ENCODE peak calls at places on chromosomes 7 and 10, in four cellular contexts. V, T, F and W are unnamed samples.

GRCh38 chr10:26365681-26366327 is 72.3 kb upstream of the APBB1IP start:
- DNase-seq in V (no peak), T (peak), F (no peak), W (no peak)

GRCh38 chr10:125344573-125345121 is 184.3 kb upstream of the CTBP2 start:
- DNase-seq in V (peak), T (no peak), F (no peak), W (no peak)

GRCh38 chr7:152144557-152145245 is 119.2 kb downstream of the GALNT11 start:
- DNase-seq in V (no peak), T (no peak), F (no peak), W (no peak)

GRCh38 chr7:744854-745430 is 17.9 kb upstream of the PRKAR1B start:
- DNase-seq in V (no peak), T (no peak), F (no peak), W (no peak)

GRCh38 chr10:80500572-80501380 is 36.9 kb upstream of the SH2D4B start:
- DNase-seq in V (peak), T (peak), F (peak), W (no peak)

GRCh38 chr10:103367782-103368518 is at the start of gene TAF5:
- DNase-seq in V (peak), T (peak), F (peak), W (peak)

GRCh38 chr7:94441138-94441537 is 46.4 kb downstream of the COL1A2 start:
- DNase-seq in V (no peak), T (no peak), F (no peak), W (no peak)

GRCh38 chr7:153657182-153657800 is 394.9 kb upstream of the DPP6 start:
- DNase-seq in V (no peak), T (no peak), F (no peak), W (no peak)

GRCh38 chr7:41491752-41492405 is 211.0 kb downstream of the INHBA start:
- DNase-seq in V (no peak), T (no peak), F (no peak), W (no peak)

GRCh38 chr10:118032564-118032963 is 14.2 kb downstream of the RAB11FIP2 start:
- DNase-seq in V (no peak), T (no peak), F (no peak), W (no peak)

GRCh38 chr10:47335906-47336305 is 12.3 kb upstream of the RBP3 start:
- DNase-seq in V (peak), T (no peak), F (no peak), W (no peak)

GRCh38 chr7:151341357-151342101 is at the start of gene NUB1:
- DNase-seq in V (peak), T (peak), F (peak), W (peak)

GRCh38 chr7:19321925-19322470 is 176.8 kb upstream of the FERD3L start:
- DNase-seq in V (no peak), T (no peak), F (no peak), W (no peak)

GRCh38 chr10:114181971-114182370 is 2.8 kb downstream of the TDRD1 start:
- DNase-seq in V (peak), T (no peak), F (no peak), W (no peak)

GRCh38 chr7:80722596-80723141 is 84.2 kb downstream of the CD36 start:
- DNase-seq in V (peak), T (peak), F (no peak), W (peak)

GRCh38 chr7:4849390-4849789 is 12.4 kb downstream of the PAPOLB start:
- DNase-seq in V (no peak), T (peak), F (no peak), W (peak)

GRCh38 chr7:15334524-15335269 is 227.1 kb downstream of the AGMO start:
- DNase-seq in V (no peak), T (no peak), F (no peak), W (no peak)

GRCh38 chr7:23256731-23257130 is 10.2 kb downstream of the GPNMB start:
- DNase-seq in V (no peak), T (no peak), F (no peak), W (no peak)

GRCh38 chr7:104275900-104276299 is 52.5 kb upstream of the LHFPL3 start:
- DNase-seq in V (no peak), T (no peak), F (no peak), W (no peak)

GRCh38 chr7:42244828-42245227 is 7.8 kb upstream of the GLI3 start:
- DNase-seq in V (no peak), T (no peak), F (no peak), W (peak)

GRCh38 chr10:27512548-27512947 is 8.4 kb downstream of the RAB18 start:
- DNase-seq in V (no peak), T (no peak), F (no peak), W (no peak)

GRCh38 chr10:86025509-86025908 is 341.1 kb downstream of the GRID1 start:
- DNase-seq in V (no peak), T (no peak), F (no peak), W (no peak)

GRCh38 chr7:47580175-47580701 is 1.7 kb downstream of the TNS3 start:
- DNase-seq in V (peak), T (peak), F (no peak), W (no peak)

GRCh38 chr10:132587175-132587574 is 49.6 kb downstream of the INPP5A start:
- DNase-seq in V (no peak), T (no peak), F (no peak), W (no peak)

GRCh38 chr7:155961241-155962190 is 149.3 kb upstream of the SHH start:
- DNase-seq in V (peak), T (no peak), F (peak), W (no peak)

GRCh38 chr7:6164491-6164890 is 107.9 kb downstream of the CYTH3 start:
- DNase-seq in V (no peak), T (peak), F (no peak), W (no peak)

GRCh38 chr10:69879628-69880257 is 78.0 kb downstream of the COL13A1 start:
- DNase-seq in V (no peak), T (no peak), F (no peak), W (no peak)

GRCh38 chr7:106774768-106775551 is 90.1 kb upstream of the PIK3CG start:
- DNase-seq in V (no peak), T (peak), F (peak), W (no peak)

GRCh38 chr10:31929260-31929985 is 792 bp upstream of the ARHGAP12 start:
- DNase-seq in V (peak), T (peak), F (peak), W (no peak)

GRCh38 chr10:17981766-17982380 is 30.2 kb downstream of the SLC39A12 start:
- DNase-seq in V (no peak), T (peak), F (no peak), W (peak)